ENCODE peak calls at places on chromosomes 11 and 22, in four cellular contexts. Y is HCT116, W is lower leg skin, P is esophagus squamous epithelium. Q is an unnamed sample.
A peak's percentile ranks its signal among the peaks of the same experiment; 100 is the strongest.

GRCh38 chr22:33579448-33580093 is 340.7 kb downstream of the LARGE1 start:
- DNase-seq in W (peak; percentile 82), P (no peak), Y (peak; percentile 1), Q (peak; percentile 58)

GRCh38 chr11:27287205-27287604 is 75.8 kb downstream of the CCDC34 start:
- DNase-seq in P (no peak), W (no peak), Y (no peak), Q (no peak)

GRCh38 chr11:80241766-80242165 is 800.9 kb upstream of the TENM4 start:
- DNase-seq in W (no peak), P (no peak), Y (no peak), Q (no peak)

GRCh38 chr11:128421577-128421976 is 165.8 kb downstream of the ETS1 start:
- DNase-seq in W (no peak), Y (no peak), P (no peak), Q (no peak)

GRCh38 chr11:126341760-126342161 is 13.7 kb upstream of the ST3GAL4 start:
- DNase-seq in P (no peak), W (no peak), Y (no peak), Q (peak; percentile 77)

GRCh38 chr22:25120093-25120561 is 79.5 kb upstream of the CRYBB3 start:
- DNase-seq in Y (peak; percentile 79), P (no peak), W (no peak), Q (no peak)

GRCh38 chr11:75969626-75970308 is 154.8 kb downstream of the UVRAG start:
- DNase-seq in W (no peak), Y (no peak), P (no peak), Q (no peak)

GRCh38 chr11:12117200-12117995 is 7.0 kb downstream of the MICAL2 start:
- DNase-seq in W (peak; percentile 60), Y (no peak), P (no peak), Q (peak; percentile 47)

GRCh38 chr11:34155057-34155758 is 49.8 kb downstream of the NAT10 start:
- DNase-seq in Y (no peak), W (peak; percentile 66), P (no peak), Q (no peak)

GRCh38 chr11:34158661-34159060 is 53.2 kb downstream of the NAT10 start:
- DNase-seq in P (no peak), W (peak; percentile 77), Y (no peak), Q (no peak)

GRCh38 chr11:34157163-34157562 is 51.7 kb downstream of the NAT10 start:
- DNase-seq in Y (no peak), P (no peak), W (peak; percentile 70), Q (no peak)

GRCh38 chr11:34154059-34154875 is 48.8 kb downstream of the NAT10 start:
- DNase-seq in Y (no peak), P (no peak), W (no peak), Q (no peak)

DNA sequence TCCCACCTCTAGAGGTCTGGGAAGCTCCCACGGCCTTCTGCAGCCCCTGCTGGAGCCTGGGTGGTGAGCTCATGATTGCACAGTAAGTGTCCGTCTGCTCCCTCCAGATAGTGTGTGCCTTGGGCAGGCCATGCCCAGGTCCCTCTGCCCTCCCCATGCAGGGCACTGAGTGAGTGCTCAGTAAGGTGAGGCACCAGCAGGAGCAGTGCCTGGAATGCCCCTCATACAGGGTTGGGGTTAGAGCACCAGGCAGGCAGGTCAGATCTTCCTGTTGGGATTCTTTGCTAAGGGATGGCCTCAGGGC is 50.3 kb downstream of the NAT10 start:
- DNase-seq in P (no peak), Y (no peak), W (no peak), Q (no peak)
- TF ChIP-seq POLR2A in P (no peak), Y (no peak), W (no peak), Q (no peak)

GRCh38 chr22:37599161-37599560 is 9.5 kb upstream of the GGA1 start:
- DNase-seq in P (no peak), Y (no peak), W (no peak), Q (no peak)
- TF ChIP-seq POLR2A in P (no peak), Y (no peak), W (no peak), Q (no peak)

GRCh38 chr11:118918686-118919280 is 6.9 kb downstream of the BCL9L start:
- DNase-seq in Y (no peak), P (no peak), W (no peak), Q (no peak)

GRCh38 chr11:118915941-118916841 is 9.5 kb downstream of the BCL9L start:
- DNase-seq in W (no peak), P (no peak), Y (no peak), Q (no peak)

GRCh38 chr11:118916842-118917388 is 8.8 kb downstream of the BCL9L start:
- DNase-seq in P (no peak), Y (no peak), W (peak; percentile 92), Q (no peak)

GRCh38 chr11:118918128-118918685 is 7.5 kb downstream of the BCL9L start:
- DNase-seq in Y (no peak), P (no peak), W (peak; percentile 95), Q (peak; percentile 14)

GRCh38 chr11:118917488-118918127 is 8.1 kb downstream of the BCL9L start:
- DNase-seq in Y (no peak), W (peak; percentile 96), P (no peak), Q (peak; percentile 53)
- TF ChIP-seq POLR2A in Y (no peak), W (no peak), P (peak; percentile 6), Q (no peak)

DNA sequence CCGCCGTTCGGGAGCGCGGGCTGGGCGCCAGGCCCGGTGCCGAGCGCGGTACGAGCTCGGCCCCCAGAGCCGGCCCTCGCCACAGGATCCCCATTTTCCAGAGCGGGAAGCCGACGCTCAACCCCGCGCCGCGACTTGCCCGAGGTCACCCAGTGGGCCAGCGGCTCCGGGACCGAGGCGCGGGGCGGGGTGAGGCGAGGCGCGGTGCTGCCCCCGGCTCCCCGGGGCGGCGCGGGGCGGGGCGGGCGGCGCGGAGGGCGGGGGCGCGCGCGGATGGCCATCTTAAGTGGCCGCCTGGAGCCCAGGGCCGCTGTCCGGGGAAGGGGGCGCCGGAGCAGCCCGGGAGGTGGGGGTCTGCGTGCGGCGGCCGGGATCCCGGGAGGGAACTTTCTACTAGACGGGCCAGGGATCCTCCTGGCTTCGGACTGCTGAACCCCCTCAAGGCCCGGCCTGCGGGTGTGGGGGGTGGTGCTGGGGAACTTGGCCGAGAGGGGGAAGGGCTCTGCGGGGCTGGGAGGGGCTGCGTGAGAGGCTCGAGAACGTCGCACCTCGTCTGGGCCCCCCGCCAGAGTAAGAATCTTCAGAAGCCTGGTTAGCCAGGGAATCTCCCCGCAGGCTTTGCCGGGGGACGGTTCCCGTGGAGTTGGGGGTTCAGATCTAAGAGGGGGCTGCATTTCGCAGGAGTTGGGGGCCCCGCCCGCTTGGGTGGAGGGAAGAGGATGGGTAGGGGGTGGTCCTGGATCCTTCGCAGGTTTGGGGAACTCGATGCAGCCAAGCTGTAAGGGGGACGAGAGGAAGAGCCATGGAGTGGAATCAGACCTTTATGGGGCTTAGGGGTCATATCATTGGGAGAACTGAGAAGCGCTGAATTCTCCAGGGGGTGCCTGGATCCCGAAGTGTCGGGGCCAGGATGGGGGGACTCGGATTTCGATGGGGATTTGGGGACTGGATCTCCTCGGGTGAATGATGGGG is 666 bp upstream of the INPPL1 start:
- DNase-seq in Y (peak; percentile 8), W (peak; percentile 92), P (no peak), Q (peak; percentile 83)
- TF ChIP-seq POLR2A in Y (no peak), W (no peak), P (no peak), Q (no peak)